ENCODE peak calls at places on chromosome 19, in seven cellular contexts. U is esophagus squamous epithelium; Z is CD8-positive, alpha-beta memory T cell; T is prostate gland; R is lower lobe of right lung; V is DND-41; O is Peyer's patch. E is an unnamed sample.

GRCh38 chr19:31527443-31527842 is 178.2 kb upstream of the TSHZ3 start:
- DNase-seq in O (no peak), R (no peak), U (no peak), T (no peak), V (no peak), Z (no peak), E (no peak)

GRCh38 chr19:10863107-10863700 is 8.1 kb upstream of the CARM1 start:
- DNase-seq in V (no peak), T (peak; percentile 51), U (no peak), O (no peak), Z (no peak), R (peak; percentile 77), E (no peak)

GRCh38 chr19:33528404-33528803 is 6.8 kb upstream of the PEPD start:
- DNase-seq in R (no peak), V (no peak), Z (no peak), U (no peak), T (no peak), O (no peak), E (no peak)

GRCh38 chr19:3879656-3880055 is 829 bp upstream of the ATCAY start:
- DNase-seq in V (no peak), Z (no peak), R (no peak), T (no peak), U (no peak), O (no peak), E (no peak)

GRCh38 chr19:46919324-46919723 is 58.5 kb downstream of the ARHGAP35 start:
- DNase-seq in V (no peak), T (no peak), O (no peak), U (no peak), R (no peak), Z (no peak), E (no peak)

GRCh38 chr19:10454267-10454666 is 33.9 kb downstream of the PDE4A start:
- DNase-seq in V (peak; percentile 28), T (no peak), Z (no peak), O (no peak), R (no peak), U (no peak), E (no peak)

GRCh38 chr19:48290923-48291700 is 21.2 kb downstream of the ZNF114 start:
- DNase-seq in V (peak; percentile 51), T (peak; percentile 65), R (peak; percentile 83), U (no peak), O (peak; percentile 81), Z (peak; percentile 49), E (peak; percentile 46)

GRCh38 chr19:45446295-45446694 is 21.5 kb upstream of the FOSB start:
- DNase-seq in Z (peak; percentile 30), R (no peak), V (no peak), U (no peak), O (no peak), T (no peak), E (no peak)

GRCh38 chr19:57465680-57466381 is 8.9 kb upstream of the VN1R1 start:
- DNase-seq in O (no peak), V (peak; percentile 64), U (no peak), Z (peak; percentile 14), T (no peak), R (no peak), E (peak; percentile 19)

GRCh38 chr19:3767050-3767449 is 4.6 kb downstream of the MRPL54 start:
- DNase-seq in R (no peak), O (no peak), Z (no peak), T (no peak), V (no peak), U (no peak), E (no peak)

GRCh38 chr19:19113040-19113541 is 25.2 kb downstream of the TMEM161A start:
- DNase-seq in R (no peak), Z (no peak), O (no peak), V (no peak), T (no peak), U (no peak), E (no peak)

GRCh38 chr19:29598496-29598895 is 7.6 kb upstream of the POP4 start:
- DNase-seq in O (no peak), T (no peak), V (no peak), U (no peak), R (no peak), Z (no peak), E (no peak)

GRCh38 chr19:51422053-51422448 is 4.6 kb upstream of the SIGLEC10 start:
- DNase-seq in R (peak; percentile 91), V (peak; percentile 85), Z (peak; percentile 70), U (peak; percentile 24), T (peak; percentile 68), O (peak; percentile 90), E (peak; percentile 75)

GRCh38 chr19:17966115-17966455 is 822 bp upstream of the KCNN1 start:
- DNase-seq in V (no peak), U (no peak), R (no peak), T (no peak), Z (no peak), O (no peak), E (no peak)

GRCh38 chr19:18282021-18282787 is 782 bp upstream of the JUND start:
- DNase-seq in U (peak; percentile 78), O (no peak), Z (no peak), R (no peak), V (no peak), T (peak; percentile 37), E (no peak)

GRCh38 chr19:43570174-43570791 is 5.0 kb downstream of the XRCC1 start:
- DNase-seq in V (no peak), Z (no peak), U (no peak), O (no peak), T (no peak), R (no peak), E (no peak)

GRCh38 chr19:52297601-52298358 is 811 bp downstream of the ZNF480 start:
- DNase-seq in Z (no peak), V (peak; percentile 48), U (no peak), O (no peak), T (peak; percentile 4), R (no peak), E (no peak)

GRCh38 chr19:47593860-47594259 is 15.1 kb upstream of the BICRA start:
- DNase-seq in U (no peak), Z (no peak), T (no peak), R (no peak), V (no peak), O (no peak), E (no peak)

GRCh38 chr19:17775245-17775927 is 19.6 kb upstream of the B3GNT3 start:
- DNase-seq in R (no peak), T (no peak), U (no peak), V (peak; percentile 48), O (no peak), Z (no peak), E (no peak)

GRCh38 chr19:32017341-32017948 is 328.0 kb upstream of the ZNF507 start:
- DNase-seq in U (no peak), T (no peak), Z (no peak), O (no peak), V (no peak), R (no peak), E (no peak)

GRCh38 chr19:35509018-35509652 is 4.3 kb downstream of the DMKN start:
- DNase-seq in V (no peak), R (peak; percentile 84), U (no peak), O (no peak), T (peak; percentile 57), Z (peak; percentile 35), E (peak; percentile 39)

GRCh38 chr19:57850553-57851017 is 926 bp downstream of the ZNF587 start:
- DNase-seq in U (no peak), T (peak; percentile 30), V (peak; percentile 16), Z (no peak), O (peak; percentile 72), R (no peak), E (no peak)

GRCh38 chr19:1243768-1244692 is 2.5 kb downstream of the ATP5F1D start:
- DNase-seq in T (peak; percentile 87), V (peak; percentile 86), Z (peak; percentile 84), O (peak; percentile 92), R (peak; percentile 91), U (no peak), E (peak; percentile 87)

GRCh38 chr19:1247747-1248453 is 483 bp upstream of the MIDN start:
- DNase-seq in T (peak; percentile 40), R (peak; percentile 79), U (no peak), Z (peak; percentile 77), V (no peak), O (peak; percentile 88), E (peak; percentile 72)

GRCh38 chr19:1245884-1246816 is 2.2 kb upstream of the MIDN start:
- DNase-seq in T (peak; percentile 82), U (no peak), R (peak; percentile 77), Z (no peak), O (peak; percentile 93), V (no peak), E (no peak)

GRCh38 chr19:1244693-1245451 is 3.3 kb downstream of the ATP5F1D start:
- DNase-seq in Z (no peak), R (peak; percentile 89), U (no peak), V (no peak), T (peak; percentile 56), O (peak; percentile 92), E (no peak)

GRCh38 chr19:1245468-1245867 is 2.9 kb upstream of the MIDN start:
- DNase-seq in O (no peak), R (no peak), T (no peak), Z (no peak), U (no peak), V (no peak), E (no peak)
- H3K27ac ChIP-seq in O (peak overlapping the region; percentile 82), R (peak overlapping the region; percentile 81), T (peak overlapping the region; percentile 100), Z (no peak overlapping the region), U (peak overlapping the region; percentile 90), V (no peak overlapping the region), E (no peak overlapping the region)

GRCh38 chr19:5580116-5580515 is 12.4 kb upstream of the TINCR start:
- DNase-seq in T (no peak), U (no peak), R (no peak), Z (no peak), O (no peak), V (no peak), E (no peak)
- H3K4me1 ChIP-seq in T (peaks cover 16% of the 10 kb centered on the region), U (peaks cover 4% of the 10 kb centered on the region), R (peaks cover 5% of the 10 kb centered on the region), Z (peaks cover 8% of the 10 kb centered on the region), O (peaks cover 4% of the 10 kb centered on the region), V (peaks cover 8% of the 10 kb centered on the region), E (peaks cover 5% of the 10 kb centered on the region)

GRCh38 chr19:6725513-6726231 is 5.2 kb upstream of the C3 start:
- DNase-seq in U (no peak), R (no peak), V (no peak), O (no peak), Z (no peak), T (no peak), E (no peak)
- H3K27ac ChIP-seq in U (no peak overlapping the region), R (no peak overlapping the region), V (no peak overlapping the region), O (peak overlapping the region; percentile 11), Z (no peak overlapping the region), T (no peak overlapping the region), E (no peak overlapping the region)

DNA sequence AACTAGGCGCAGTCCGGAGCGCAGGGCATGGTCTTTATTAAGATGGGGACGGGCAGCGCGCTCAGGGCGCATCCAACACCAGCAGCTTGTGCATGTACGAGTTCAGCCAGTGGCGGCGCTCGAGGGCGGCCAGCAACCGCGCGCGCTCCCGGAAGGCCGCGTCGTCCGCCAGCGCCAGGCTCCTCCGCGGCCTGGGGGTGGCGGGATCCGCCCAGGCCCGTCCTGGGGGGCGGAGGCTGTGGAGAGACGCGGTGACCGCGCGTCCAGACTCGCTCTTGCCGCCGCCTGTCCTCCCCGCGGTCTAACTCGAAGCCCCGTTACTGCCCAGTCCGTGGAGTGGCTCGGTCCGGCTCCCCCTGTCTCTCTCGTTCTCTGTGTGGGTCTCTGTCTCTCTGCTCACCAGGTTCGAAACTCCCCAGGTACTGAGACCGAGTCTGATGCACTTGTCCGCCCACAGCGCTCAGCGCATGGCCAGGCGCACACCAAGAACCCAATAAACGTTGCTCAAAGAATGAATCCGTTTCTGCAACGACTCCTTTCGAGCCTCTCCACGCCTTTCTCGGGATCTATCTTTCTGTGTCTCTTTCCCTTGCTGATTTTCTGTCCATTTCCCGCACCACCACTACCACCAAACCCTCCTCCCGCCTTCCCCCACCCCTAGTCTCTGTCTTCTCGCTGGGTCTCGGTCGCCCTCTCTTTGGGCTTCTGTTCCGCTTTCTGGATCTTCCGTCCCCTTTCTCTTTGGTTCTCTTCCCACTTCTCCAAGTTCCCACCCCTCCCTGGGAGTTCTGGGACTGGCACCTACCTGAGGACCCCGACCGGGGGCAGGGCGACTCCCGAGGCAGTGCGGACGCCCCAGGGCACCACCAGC is 599 bp downstream of the PTH2 start:
- DNase-seq in T (no peak), R (no peak), O (no peak), V (no peak), U (no peak), Z (peak; percentile 48), E (peak; percentile 48)
- H3K4me1 ChIP-seq in T (peaks cover 5% of the 10 kb centered on the region), R (peaks cover 27% of the 10 kb centered on the region), O (peaks cover 21% of the 10 kb centered on the region), V (peaks cover 7% of the 10 kb centered on the region), U (peaks cover 25% of the 10 kb centered on the region), Z (peaks cover 43% of the 10 kb centered on the region), E (peaks cover 45% of the 10 kb centered on the region)

E was measured in CD4-positive, alpha-beta memory T cell.